ENCODE peak calls at places on chromosomes 3 and 15, in ten cellular contexts. Y is astrocyte of the spinal cord, S is heart left ventricle, X is PC-3, L is A549, C is astrocyte, M is ascending aorta, D is stomach, E is hepatocyte, Z is endothelial cell. J is an unnamed sample.

GRCh38 chr3:105824129-105824528 is 44.7 kb downstream of the CBLB start:
- DNase-seq in Y (no peak), Z (no peak), C (no peak), S (no peak), E (no peak), D (no peak), M (no peak), X (no peak), L (no peak), J (no peak)

GRCh38 chr3:46566040-46566631 is at the start of gene LRRC2:
- DNase-seq in E (peak; percentile 68), S (peak; percentile 73), X (peak; percentile 49), M (no peak), D (peak; percentile 73), C (peak; percentile 50), Y (peak; percentile 62), Z (peak; percentile 31), L (no peak), J (peak; percentile 96)

GRCh38 chr3:70992131-70992530 is 591.4 kb downstream of the FOXP1 start:
- DNase-seq in Y (no peak), D (no peak), X (no peak), C (no peak), L (no peak), M (no peak), Z (no peak), S (no peak), E (no peak), J (no peak)

GRCh38 chr3:141366285-141367037 is 1.8 kb upstream of the ZBTB38 start:
- DNase-seq in Z (no peak), X (peak; percentile 73), E (peak; percentile 63), Y (peak; percentile 95), M (peak; percentile 70), L (peak; percentile 89), D (peak; percentile 75), C (peak; percentile 99), S (peak; percentile 22), J (peak; percentile 97)

GRCh38 chr3:195178124-195178910 is 92.6 kb downstream of the XXYLT1 start:
- DNase-seq in X (no peak), Z (no peak), C (no peak), E (no peak), S (peak; percentile 54), M (no peak), D (peak; percentile 59), Y (no peak), L (no peak), J (no peak)

GRCh38 chr3:187039723-187040414 is 99.4 kb downstream of the RPL39L start:
- DNase-seq in L (no peak), D (no peak), M (no peak), E (peak; percentile 59), S (no peak), C (no peak), X (no peak), Y (no peak), Z (no peak), J (no peak)

GRCh38 chr3:55804170-55805095 is 317.3 kb upstream of the WNT5A start:
- DNase-seq in S (no peak), C (no peak), Y (no peak), E (peak; percentile 37), L (no peak), Z (no peak), D (no peak), M (no peak), X (no peak), J (no peak)

GRCh38 chr3:98039322-98040024 is 4.4 kb upstream of the GABRR3 start:
- DNase-seq in Z (peak; percentile 72), X (peak; percentile 89), C (peak; percentile 72), M (peak; percentile 74), L (peak; percentile 89), D (peak; percentile 59), Y (peak; percentile 90), E (peak; percentile 80), S (peak; percentile 19), J (peak; percentile 91)

GRCh38 chr3:159586587-159587202 is 401.9 kb upstream of the IL12A start:
- DNase-seq in E (peak; percentile 32), X (peak; percentile 71), S (no peak), M (no peak), C (peak; percentile 36), D (no peak), Y (peak; percentile 57), L (peak; percentile 48), Z (peak; percentile 64), J (peak; percentile 50)

GRCh38 chr3:154701055-154701454 is 271.1 kb upstream of the GPR149 start:
- DNase-seq in Y (no peak), X (no peak), M (no peak), E (no peak), Z (no peak), D (no peak), S (no peak), C (no peak), L (no peak), J (no peak)

GRCh38 chr3:30084971-30085403 is 521.4 kb upstream of the TGFBR2 start:
- DNase-seq in E (no peak), X (no peak), L (no peak), M (no peak), D (no peak), Y (peak; percentile 2), C (peak; percentile 16), Z (no peak), S (no peak), J (no peak)

GRCh38 chr3:167450675-167451074 is 23.2 kb downstream of the SERPINI2 start:
- DNase-seq in Y (no peak), M (no peak), L (no peak), D (no peak), X (no peak), S (no peak), E (no peak), C (no peak), Z (no peak), J (no peak)

GRCh38 chr3:20375302-20375701 is 189.3 kb upstream of the SGO1 start:
- DNase-seq in L (no peak), Z (no peak), X (no peak), D (no peak), S (no peak), M (no peak), C (no peak), Y (no peak), E (no peak), J (no peak)

GRCh38 chr15:90929709-90930019 is 2.7 kb downstream of the HDDC3 start:
- DNase-seq in E (no peak), Y (no peak), C (no peak), L (no peak), M (no peak), S (no peak), D (no peak), X (no peak), Z (no peak), J (no peak)

GRCh38 chr15:90933310-90933709 is 961 bp upstream of the HDDC3 start:
- DNase-seq in C (no peak), M (no peak), Y (no peak), X (no peak), Z (no peak), L (no peak), D (no peak), S (no peak), E (no peak), J (no peak)

GRCh38 chr15:90931737-90932659 is at the start of gene HDDC3:
- DNase-seq in X (peak; percentile 88), D (peak; percentile 93), Y (peak; percentile 79), E (peak; percentile 94), M (peak; percentile 95), Z (peak; percentile 96), L (peak; percentile 94), C (peak; percentile 48), S (peak; percentile 93), J (peak; percentile 81)

GRCh38 chr15:90932660-90932991 is 277 bp upstream of the HDDC3 start:
- DNase-seq in E (no peak), C (no peak), M (no peak), L (no peak), Z (no peak), D (no peak), S (no peak), Y (no peak), X (no peak), J (no peak)

GRCh38 chr15:90930861-90931629 is 1.3 kb downstream of the HDDC3 start:
- DNase-seq in L (no peak), C (no peak), D (no peak), S (no peak), X (no peak), Z (no peak), Y (no peak), E (no peak), M (no peak), J (peak; percentile 35)
- TF ChIP-seq CTCF in L (no peak), C (no peak), D (no peak), S (no peak), X (no peak), Z (no peak), Y (no peak), E (no peak), M (no peak), J (no peak)

DNA sequence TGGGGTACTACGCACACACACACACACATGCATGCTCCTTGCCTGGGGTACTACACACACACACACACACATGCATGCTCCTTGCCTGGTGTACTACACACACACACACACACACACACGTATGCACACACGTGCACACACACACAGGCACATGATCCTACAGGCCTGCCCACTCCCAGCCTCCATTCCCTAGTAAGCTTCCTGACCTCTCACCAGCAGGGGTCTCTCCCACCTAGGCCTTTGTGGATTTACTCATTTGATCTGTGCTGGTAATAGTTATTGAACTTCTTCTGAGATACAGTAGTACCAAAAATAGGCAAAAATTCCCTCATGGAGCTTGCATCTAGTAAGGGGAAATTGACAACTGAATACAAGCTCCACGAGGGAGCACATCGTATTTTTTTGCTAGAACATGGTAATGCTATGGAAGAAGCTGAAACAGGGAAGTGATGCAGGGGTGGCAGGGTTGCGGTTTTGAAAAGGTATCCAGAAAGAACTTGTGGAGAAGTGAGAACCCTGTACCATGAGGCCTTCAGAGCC is 19.1 kb downstream of the TTC21A start:
- DNase-seq in S (no peak), Z (peak; percentile 55), M (no peak), D (no peak), C (no peak), L (peak; percentile 72), Y (peak; percentile 61), X (peak; percentile 60), E (peak; percentile 59), J (peak; percentile 77)
- TF ChIP-seq CTCF in S (peak; percentile 75), Z (no peak), M (peak; percentile 67), D (peak; percentile 52), C (peak; percentile 48), L (peak; percentile 64), Y (peak; percentile 74), X (peak; percentile 73), E (peak; percentile 67), J (peak; percentile 72)

GRCh38 chr3:117059054-117059989 is 349.7 kb downstream of the TUSC7 start:
- DNase-seq in X (peak; percentile 34), D (no peak), S (no peak), C (peak; percentile 20), Z (no peak), Y (peak; percentile 23), E (peak; percentile 63), M (no peak), L (peak; percentile 47), J (peak; percentile 36)
- TF ChIP-seq CTCF in X (peak; percentile 65), D (no peak), S (peak; percentile 53), C (peak; percentile 51), Z (peak; percentile 77), Y (peak; percentile 49), E (peak; percentile 67), M (peak; percentile 37), L (peak; percentile 73), J (peak; percentile 52)

DNA sequence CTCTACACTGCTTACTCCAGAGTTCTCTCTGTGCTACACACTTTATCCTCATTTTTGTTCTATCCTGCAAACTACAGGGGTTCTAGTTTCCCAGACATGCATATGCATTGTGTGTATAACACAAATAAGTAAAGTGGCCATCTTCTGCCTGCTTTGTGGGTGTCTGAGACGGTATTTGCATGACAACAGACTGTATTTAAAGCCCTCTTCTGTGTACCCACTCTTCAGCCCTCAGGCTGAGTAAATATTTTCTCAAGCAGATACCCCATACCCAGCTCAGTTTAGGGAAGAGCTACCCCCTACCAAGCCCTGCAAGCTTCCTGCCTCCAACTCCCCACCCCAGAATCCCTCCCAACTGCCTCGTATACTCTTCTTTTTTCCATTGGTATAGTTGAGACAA is 31.7 kb downstream of the SYNPR start:
- DNase-seq in Y (no peak), E (no peak), C (no peak), Z (no peak), L (no peak), X (no peak), M (no peak), D (no peak), S (no peak), J (no peak)
- TF ChIP-seq CTCF in Y (no peak), E (no peak), C (no peak), Z (no peak), L (no peak), X (no peak), M (no peak), D (no peak), S (no peak), J (no peak)

J was measured in fibroblast of the aortic adventitia.